ENCODE peak calls at places on chromosomes 11 and 22, in nine cellular contexts. P is stomach, K is IMR-90, Y is colonic mucosa, N is AG10803, Z is AG04450, A is astrocyte of the cerebellum, L is BE2C, Q is fibroblast of villous mesenchyme. T is an unnamed sample.

GRCh38 chr11:43998308-43998707 is 49.5 kb upstream of the ACCSL start:
- DNase-seq in P (no peak), K (no peak), Y (no peak), N (no peak), Z (no peak), A (no peak), L (no peak), Q (no peak), T (no peak)

GRCh38 chr11:9861860-9862725 is 198.2 kb downstream of the SWAP70 start:
- DNase-seq in P (peak; percentile 47), K (peak; percentile 75), Y (peak; percentile 66), N (peak; percentile 85), Z (no peak), A (peak; percentile 67), L (peak; percentile 46), Q (peak; percentile 74), T (peak; percentile 84)

GRCh38 chr11:8017894-8018741 is 31.0 kb downstream of the EIF3F start:
- DNase-seq in P (no peak), K (no peak), Y (peak; percentile 17), N (peak; percentile 34), Z (no peak), A (no peak), L (no peak), Q (peak; percentile 22), T (no peak)

GRCh38 chr11:56841210-56841810 is 92.8 kb upstream of the OR9G4 start:
- DNase-seq in P (peak; percentile 58), K (peak; percentile 56), Y (peak; percentile 69), N (peak; percentile 62), Z (peak; percentile 13), A (peak; percentile 29), L (peak; percentile 34), Q (peak; percentile 56), T (peak; percentile 67)

GRCh38 chr22:47371263-47372090 is 609.0 kb downstream of the TBC1D22A start:
- DNase-seq in P (peak; percentile 16), K (no peak), Y (no peak), N (no peak), Z (no peak), A (no peak), L (no peak), Q (no peak), T (no peak)

GRCh38 chr11:122808494-122808893 is 29.8 kb upstream of the CRTAM start:
- DNase-seq in P (no peak), K (peak; percentile 73), Y (no peak), N (peak; percentile 54), Z (no peak), A (no peak), L (no peak), Q (peak; percentile 85), T (peak; percentile 73)

GRCh38 chr22:44137415-44137814 is 43.3 kb upstream of the PARVG start:
- DNase-seq in P (no peak), K (no peak), Y (no peak), N (no peak), Z (no peak), A (no peak), L (no peak), Q (no peak), T (no peak)

GRCh38 chr11:133064152-133064877 is 468.0 kb downstream of the OPCML start:
- DNase-seq in P (peak; percentile 66), K (peak; percentile 48), Y (no peak), N (peak; percentile 78), Z (peak; percentile 44), A (peak; percentile 36), L (peak; percentile 72), Q (no peak), T (peak; percentile 16)

GRCh38 chr11:59810189-59810910 is at the start of gene MRPL16:
- DNase-seq in P (peak; percentile 95), K (peak; percentile 85), Y (peak; percentile 92), N (peak; percentile 87), Z (peak; percentile 69), A (peak; percentile 69), L (peak; percentile 76), Q (peak; percentile 89), T (peak; percentile 82)

GRCh38 chr11:59812220-59812619 is 1.6 kb upstream of the MRPL16 start:
- DNase-seq in P (no peak), K (no peak), Y (no peak), N (no peak), Z (no peak), A (no peak), L (no peak), Q (no peak), T (no peak)

GRCh38 chr11:59807047-59807446 is 3.5 kb downstream of the MRPL16 start:
- DNase-seq in P (no peak), K (no peak), Y (no peak), N (no peak), Z (no peak), A (no peak), L (no peak), Q (no peak), T (no peak)

GRCh38 chr11:59813364-59813763 is 2.8 kb upstream of the MRPL16 start:
- DNase-seq in P (no peak), K (no peak), Y (no peak), N (no peak), Z (no peak), A (no peak), L (no peak), Q (no peak), T (no peak)

DNA sequence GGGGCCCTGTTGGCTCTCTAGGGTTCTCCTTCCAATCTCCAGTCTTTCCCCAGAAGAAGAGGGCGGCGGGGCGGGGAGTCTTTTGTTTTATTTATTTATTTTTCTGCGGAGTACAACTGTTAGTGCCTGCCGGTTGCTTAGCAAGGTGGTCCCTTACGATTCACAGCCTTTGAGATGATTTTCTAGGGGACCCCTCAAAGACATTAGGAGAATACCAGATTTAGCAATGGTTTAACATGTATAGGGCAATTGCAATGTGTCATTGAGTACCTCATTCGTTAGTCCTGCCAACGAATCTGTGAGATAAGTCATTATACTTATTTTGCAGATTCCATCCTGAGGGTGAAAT is 307 bp upstream of the MRPL16 start:
- DNase-seq in P (no peak), K (no peak), Y (no peak), N (no peak), Z (no peak), A (no peak), L (no peak), Q (no peak), T (no peak)
- H3K4me3 ChIP-seq in P (peak overlapping the region; percentile 90), K (peak overlapping the region; percentile 98), Y (peak overlapping the region; percentile 59), N (peak overlapping the region; percentile 98), Z (peak overlapping the region; percentile 100), A (peak overlapping the region; percentile 99), L (peak overlapping the region; percentile 89), Q (peak overlapping the region; percentile 100), T (peak overlapping the region; percentile 96)

DNA sequence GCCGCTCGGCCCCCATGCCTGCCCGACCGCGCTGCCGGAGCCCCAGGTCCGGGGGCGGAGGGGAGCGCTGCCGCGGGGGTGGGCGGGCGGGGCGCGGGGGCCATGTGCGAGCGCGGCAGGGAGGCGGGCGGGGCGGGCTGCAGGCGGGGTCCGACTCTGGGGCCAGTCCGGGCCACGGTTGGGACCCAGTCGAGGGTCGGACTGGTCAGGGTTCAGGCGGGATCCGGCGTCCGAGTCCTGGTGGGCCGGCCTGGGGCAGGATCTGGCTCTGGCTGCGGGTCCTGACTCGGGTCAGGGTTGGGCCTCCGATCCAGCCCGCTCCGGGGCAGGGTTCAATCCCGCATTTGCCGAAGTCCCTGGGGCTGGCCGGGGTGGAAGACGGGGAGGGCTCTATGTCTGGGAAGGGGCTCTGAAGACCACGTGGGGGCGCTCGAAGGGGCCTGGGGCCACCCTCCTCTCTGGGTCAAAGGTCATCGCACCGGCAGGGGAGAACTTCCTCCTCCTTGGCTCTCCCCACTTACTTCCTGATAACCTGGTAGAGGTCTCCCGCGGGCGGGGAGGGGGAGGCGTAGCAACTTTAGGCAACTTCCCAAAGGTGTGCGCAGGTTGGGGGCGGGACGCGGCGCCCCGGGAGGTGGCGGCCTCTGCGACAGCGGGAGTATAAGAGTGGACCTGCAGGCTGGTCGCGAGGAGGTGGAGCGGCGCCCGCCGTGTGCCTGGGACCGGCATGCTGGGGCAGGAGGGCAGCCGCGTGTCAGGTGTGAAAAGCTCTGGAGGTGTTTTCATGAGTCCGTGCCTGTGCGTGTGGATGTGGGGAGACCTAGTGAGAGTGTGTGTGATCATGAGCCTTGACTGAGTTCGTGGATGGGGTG is 603 bp downstream of the ESRRA start:
- DNase-seq in P (peak; percentile 89), K (peak; percentile 27), Y (peak; percentile 94), N (peak; percentile 21), Z (no peak), A (no peak), L (peak; percentile 52), Q (peak; percentile 51), T (peak; percentile 63)
- TF ChIP-seq CTCF in P (no peak), K (peak; percentile 37), Y (peak; percentile 19), N (no peak), Z (peak; percentile 26), A (peak; percentile 39), L (peak; percentile 13), Q (peak; percentile 26), T (peak; percentile 13)

DNA sequence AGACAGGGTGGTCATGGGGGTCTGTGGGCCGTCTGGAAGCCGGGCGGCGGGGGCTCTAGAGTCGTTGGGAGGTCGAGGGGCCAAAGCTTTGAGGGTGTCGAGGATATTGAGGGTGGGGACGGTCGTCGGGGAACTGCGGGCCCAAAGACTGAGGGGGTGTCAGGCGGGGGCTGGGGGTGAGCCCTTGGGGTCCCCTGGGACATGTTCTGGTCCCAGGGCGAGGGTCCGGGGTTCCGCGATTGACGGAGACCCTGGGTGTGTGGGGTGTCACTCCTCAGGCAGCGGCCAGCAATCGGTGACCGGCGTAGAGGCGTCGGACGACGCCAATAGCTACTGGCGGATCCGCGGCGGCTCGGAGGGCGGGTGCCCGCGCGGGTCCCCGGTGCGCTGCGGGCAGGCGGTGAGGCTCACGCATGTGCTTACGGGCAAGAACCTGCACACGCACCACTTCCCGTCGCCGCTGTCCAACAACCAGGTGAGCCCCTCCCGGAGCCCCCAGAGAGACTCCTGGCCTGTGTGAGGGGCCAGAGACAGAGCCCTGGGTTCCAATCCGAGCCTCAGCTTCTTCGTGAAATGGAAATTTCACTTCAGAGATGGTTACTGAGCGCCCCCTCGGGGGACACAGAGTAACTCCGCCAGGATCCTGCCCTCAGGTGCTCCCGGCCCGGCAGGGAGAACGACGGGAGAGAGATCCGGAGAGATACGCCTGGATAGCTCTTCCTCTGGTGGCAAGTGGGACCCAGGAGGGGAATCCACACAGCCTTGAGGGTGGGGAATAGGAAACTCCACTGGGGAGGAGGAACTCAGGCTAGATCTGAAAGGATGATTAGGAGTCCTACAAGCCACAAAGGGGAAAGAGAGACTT is 714 bp downstream of the SDF2L1 start:
- DNase-seq in P (peak; percentile 57), K (peak; percentile 44), Y (peak; percentile 78), N (peak; percentile 35), Z (no peak), A (no peak), L (peak; percentile 82), Q (peak; percentile 60), T (peak; percentile 39)
- H3K4me3 ChIP-seq in P (peak overlapping the region; percentile 78), K (peak overlapping the region; percentile 87), Y (peak overlapping the region; percentile 80), N (peak overlapping the region; percentile 80), Z (peak overlapping the region; percentile 86), A (peak overlapping the region; percentile 78), L (peak overlapping the region; percentile 77), Q (peak overlapping the region; percentile 86), T (peak overlapping the region; percentile 68)

DNA sequence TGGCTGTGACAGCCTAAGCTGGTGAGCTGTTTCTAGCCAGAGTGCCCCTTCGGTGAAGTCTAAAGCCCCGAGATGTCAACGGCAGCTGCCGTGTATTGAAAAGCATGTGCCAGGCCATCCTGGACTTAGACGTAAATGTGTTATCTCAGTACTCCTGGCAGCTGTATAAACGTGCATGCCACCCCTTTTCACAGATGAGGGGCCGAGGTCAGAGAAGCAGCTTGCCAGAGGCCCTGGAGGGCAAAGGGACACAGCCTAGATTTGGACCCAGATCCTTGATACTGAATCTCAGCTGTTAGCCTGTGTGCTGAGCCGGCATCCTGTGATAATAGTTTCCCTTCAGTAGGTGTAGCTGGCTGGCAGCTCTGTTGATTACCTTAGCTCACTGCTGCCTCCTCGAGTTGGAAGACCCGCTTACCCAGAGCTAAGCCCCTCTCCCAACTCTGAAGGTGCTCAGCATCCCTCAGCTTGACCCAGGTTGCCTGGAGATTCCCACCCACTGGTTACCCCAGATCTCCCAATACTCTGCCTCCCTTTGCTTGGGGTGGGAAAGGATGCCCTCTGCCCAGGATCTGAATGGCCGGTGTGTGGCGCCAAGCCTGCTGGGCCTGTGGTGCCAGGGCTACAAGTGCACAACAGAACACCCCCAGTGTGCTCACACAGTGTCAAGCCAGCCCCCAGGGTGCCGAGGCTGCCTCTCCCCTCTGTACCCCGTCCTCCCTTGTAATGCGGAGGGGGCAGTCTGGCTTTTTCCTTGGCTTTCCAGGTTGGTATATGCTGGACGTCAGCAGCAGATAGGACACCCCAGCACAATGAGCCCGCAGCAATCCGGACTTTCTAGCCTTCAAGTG is 59.8 kb upstream of the WNT7B start:
- DNase-seq in P (peak; percentile 58), K (no peak), Y (peak; percentile 36), N (no peak), Z (no peak), A (no peak), L (peak; percentile 76), Q (peak; percentile 27), T (peak; percentile 58)
- TF ChIP-seq CTCF in P (peak; percentile 17), K (peak; percentile 22), Y (no peak), N (peak; percentile 17), Z (no peak), A (peak; percentile 45), L (peak; percentile 80), Q (peak; percentile 19), T (no peak)